ENCODE peak calls at places on chromosomes 5 and 9, in ten cellular contexts. W is A549, Y is ovary, G is transverse colon, E is GM12878, L is stomach, M is K562, F is H1, I is upper lobe of left lung, K is sigmoid colon. C is an unnamed sample.

GRCh38 chr5:121967187-121967586 is 5.4 kb downstream of the SRFBP1 start:
- DNase-seq in W (no peak), Y (no peak), G (no peak), E (no peak), L (no peak), M (no peak), F (no peak), I (no peak), K (no peak), C (no peak)

GRCh38 chr5:56845904-56846479 is 30.6 kb downstream of the MAP3K1 start:
- DNase-seq in W (no peak), Y (no peak), G (no peak), E (no peak), L (no peak), M (no peak), F (no peak), I (no peak), K (no peak), C (no peak)

GRCh38 chr9:111970827-111971226 is 74.2 kb downstream of the UGCG start:
- DNase-seq in W (no peak), Y (no peak), G (no peak), E (no peak), L (no peak), M (no peak), F (no peak), I (no peak), K (no peak), C (no peak)

GRCh38 chr9:36871606-36872005 is 162.5 kb downstream of the PAX5 start:
- DNase-seq in W (no peak), Y (no peak), G (no peak), E (no peak), L (no peak), M (no peak), F (no peak), I (no peak), K (peak), C (no peak)

GRCh38 chr9:2729003-2729402 is 11.7 kb downstream of the KCNV2 start:
- DNase-seq in W (no peak), Y (no peak), G (no peak), E (no peak), L (no peak), M (no peak), F (no peak), I (no peak), K (no peak), C (no peak)

GRCh38 chr9:125705893-125706292 is 1.1 kb downstream of the MAPKAP1 start:
- DNase-seq in W (no peak), Y (no peak), G (no peak), E (no peak), L (no peak), M (no peak), F (no peak), I (no peak), K (no peak), C (no peak)

GRCh38 chr9:100472725-100473261 is at the start of gene TMEFF1:
- DNase-seq in W (peak), Y (peak), G (peak), E (no peak), L (peak), M (peak), F (peak), I (no peak), K (no peak), C (no peak)

GRCh38 chr9:35342221-35342620 is 147.7 kb upstream of the RUSC2 start:
- DNase-seq in W (no peak), Y (no peak), G (no peak), E (no peak), L (no peak), M (no peak), F (no peak), I (no peak), K (no peak), C (no peak)

GRCh38 chr5:9861664-9862256 is 231.6 kb upstream of the TAS2R1 start:
- DNase-seq in W (no peak), Y (no peak), G (no peak), E (no peak), L (no peak), M (no peak), F (no peak), I (no peak), K (no peak), C (no peak)

GRCh38 chr5:176776916-176777315 is 33.4 kb upstream of the UNC5A start:
- DNase-seq in W (no peak), Y (no peak), G (no peak), E (no peak), L (no peak), M (no peak), F (no peak), I (peak), K (peak), C (no peak)

GRCh38 chr5:53025506-53025905 is 36.4 kb downstream of the ITGA2 start:
- DNase-seq in W (no peak), Y (no peak), G (no peak), E (no peak), L (no peak), M (no peak), F (no peak), I (no peak), K (no peak), C (no peak)

GRCh38 chr5:172104801-172105701 is 83.0 kb downstream of the STK10 start:
- DNase-seq in W (no peak), Y (no peak), G (no peak), E (no peak), L (no peak), M (no peak), F (no peak), I (no peak), K (no peak), C (no peak)

GRCh38 chr5:128253224-128253623 is 169.7 kb downstream of the SLC12A2 start:
- DNase-seq in W (no peak), Y (no peak), G (no peak), E (no peak), L (no peak), M (no peak), F (no peak), I (no peak), K (no peak), C (no peak)

GRCh38 chr5:144122641-144123040 is 47.8 kb downstream of the YIPF5 start:
- DNase-seq in W (no peak), Y (no peak), G (no peak), E (no peak), L (no peak), M (no peak), F (no peak), I (no peak), K (no peak), C (no peak)

GRCh38 chr9:136645903-136646754 is 16.6 kb upstream of the EGFL7 start:
- DNase-seq in W (no peak), Y (peak), G (no peak), E (no peak), L (peak), M (peak), F (no peak), I (peak), K (no peak), C (no peak)

GRCh38 chr5:125006011-125006685 is 259.7 kb upstream of the ZNF608 start:
- DNase-seq in W (no peak), Y (no peak), G (no peak), E (peak), L (no peak), M (no peak), F (no peak), I (no peak), K (no peak), C (no peak)

GRCh38 chr9:79809931-79810330 is 238.2 kb downstream of the TLE4 start:
- DNase-seq in W (peak), Y (no peak), G (no peak), E (no peak), L (no peak), M (no peak), F (no peak), I (no peak), K (no peak), C (no peak)

GRCh38 chr9:20078246-20078645 is 289.4 kb upstream of the SLC24A2 start:
- DNase-seq in W (no peak), Y (no peak), G (no peak), E (no peak), L (no peak), M (no peak), F (no peak), I (no peak), K (no peak), C (no peak)

GRCh38 chr5:162096448-162096847 is 28.9 kb downstream of the GABRG2 start:
- DNase-seq in W (no peak), Y (no peak), G (no peak), E (no peak), L (no peak), M (no peak), F (no peak), I (no peak), K (no peak), C (no peak)

GRCh38 chr9:90882991-90883600 is 81.5 kb downstream of the SYK start:
- DNase-seq in W (no peak), Y (no peak), G (no peak), E (no peak), L (no peak), M (no peak), F (no peak), I (no peak), K (no peak), C (no peak)

GRCh38 chr9:123335227-123335985 is 20.6 kb upstream of the CRB2 start:
- DNase-seq in W (no peak), Y (no peak), G (no peak), E (no peak), L (no peak), M (no peak), F (no peak), I (peak), K (no peak), C (no peak)

GRCh38 chr5:140013536-140013935 is 29.6 kb downstream of the NRG2 start:
- DNase-seq in W (no peak), Y (no peak), G (no peak), E (no peak), L (no peak), M (no peak), F (no peak), I (no peak), K (no peak), C (no peak)

GRCh38 chr9:8883313-8883712 is 1083.7 kb upstream of the DMAC1 start:
- DNase-seq in W (no peak), Y (no peak), G (no peak), E (no peak), L (no peak), M (no peak), F (no peak), I (no peak), K (no peak), C (no peak)

GRCh38 chr5:50606179-50606578 is 60.3 kb upstream of the PARP8 start:
- DNase-seq in W (no peak), Y (no peak), G (no peak), E (peak), L (no peak), M (no peak), F (no peak), I (no peak), K (no peak), C (no peak)

GRCh38 chr9:123002754-123003153 is 30.7 kb upstream of the GPR21 start:
- DNase-seq in W (no peak), Y (no peak), G (no peak), E (no peak), L (no peak), M (no peak), F (no peak), I (no peak), K (no peak), C (no peak)

GRCh38 chr5:54844905-54845566 is 140.4 kb downstream of the ESM1 start:
- DNase-seq in W (no peak), Y (no peak), G (no peak), E (peak), L (no peak), M (no peak), F (no peak), I (no peak), K (no peak), C (no peak)

GRCh38 chr9:107685399-107685798 is 195.8 kb upstream of the KLF4 start:
- DNase-seq in W (no peak), Y (no peak), G (no peak), E (no peak), L (no peak), M (no peak), F (no peak), I (no peak), K (no peak), C (no peak)

GRCh38 chr5:135985946-135986345 is 31.2 kb upstream of the LECT2 start:
- DNase-seq in W (no peak), Y (no peak), G (no peak), E (no peak), L (no peak), M (peak), F (no peak), I (no peak), K (no peak), C (no peak)
- TF ChIP-seq EP300 in W (no peak), Y (no peak), G (no peak), E (no peak), L (no peak), M (peak), F (no peak), I (no peak), K (no peak), C (no peak)

GRCh38 chr5:142097681-142098080 is 10.9 kb upstream of the NDFIP1 start:
- DNase-seq in W (no peak), Y (no peak), G (no peak), E (no peak), L (no peak), M (no peak), F (no peak), I (peak), K (no peak), C (no peak)

GRCh38 chr5:142095035-142095434 is 13.5 kb upstream of the NDFIP1 start:
- DNase-seq in W (no peak), Y (no peak), G (no peak), E (no peak), L (no peak), M (no peak), F (no peak), I (no peak), K (no peak), C (no peak)

GRCh38 chr5:142096382-142096781 is 12.2 kb upstream of the NDFIP1 start:
- DNase-seq in W (no peak), Y (no peak), G (no peak), E (no peak), L (no peak), M (no peak), F (no peak), I (no peak), K (no peak), C (no peak)

GRCh38 chr5:142098275-142098674 is 10.3 kb upstream of the NDFIP1 start:
- DNase-seq in W (no peak), Y (no peak), G (no peak), E (no peak), L (no peak), M (no peak), F (no peak), I (no peak), K (no peak), C (no peak)

GRCh38 chr5:142095651-142096330 is 12.8 kb upstream of the NDFIP1 start:
- DNase-seq in W (no peak), Y (no peak), G (peak), E (peak), L (no peak), M (no peak), F (no peak), I (peak), K (no peak), C (no peak)
- H3K27ac ChIP-seq in W (no peak), Y (no peak), G (no peak), E (no peak), L (no peak), M (peak), F (no peak), I (no peak), K (no peak), C (no peak)

DNA sequence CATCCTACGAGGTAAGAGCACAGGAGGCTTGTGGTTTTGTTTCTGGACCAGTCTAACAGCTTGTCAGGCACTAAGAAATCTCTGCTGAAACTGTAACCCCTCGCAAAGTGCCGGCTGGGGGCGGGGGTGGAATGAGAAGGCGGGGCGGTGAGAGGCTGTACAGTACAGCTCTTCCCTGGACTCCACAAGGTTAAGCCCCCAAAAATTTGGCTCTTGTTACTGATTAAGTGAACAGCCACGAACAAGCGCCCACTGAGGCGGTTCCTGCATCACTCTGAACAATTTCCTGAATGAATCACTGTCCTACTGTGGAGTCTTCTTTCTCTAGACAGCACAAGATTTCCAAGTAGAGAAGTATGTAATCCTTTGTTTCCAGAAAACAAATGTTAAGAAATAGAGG is 6.8 kb downstream of the FBP2 start:
- DNase-seq in W (no peak), Y (no peak), G (no peak), E (no peak), L (no peak), M (no peak), F (no peak), I (no peak), K (no peak), C (no peak)
- TF ChIP-seq EP300 in W (no peak), Y (no peak), G (no peak), E (no peak), L (no peak), M (no peak), F (no peak), I (no peak), K (no peak), C (no peak)

DNA sequence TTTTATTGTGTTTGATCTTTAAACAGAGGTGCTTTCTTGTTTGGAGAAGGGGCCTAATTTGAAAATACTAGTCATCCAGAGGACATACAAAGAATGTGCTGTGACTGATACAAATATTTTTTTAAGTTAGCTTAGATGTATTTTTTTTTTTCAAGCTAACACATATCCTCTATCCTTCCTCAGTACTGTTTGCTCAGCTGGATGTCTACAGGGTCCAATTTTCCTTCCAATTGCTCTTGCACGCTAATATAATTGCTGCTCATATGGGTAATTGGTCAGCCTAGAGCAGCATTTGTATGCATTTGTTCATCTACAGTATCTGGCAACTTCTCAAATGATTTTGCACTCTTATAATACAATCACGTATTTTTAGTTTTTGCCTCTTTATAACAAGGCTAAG is 84.7 kb downstream of the ZDHHC21 start:
- DNase-seq in W (no peak), Y (no peak), G (no peak), E (no peak), L (no peak), M (no peak), F (no peak), I (no peak), K (no peak), C (no peak)
- H3K27ac ChIP-seq in W (no peak), Y (no peak), G (no peak), E (no peak), L (no peak), M (no peak), F (no peak), I (no peak), K (no peak), C (no peak)

DNA sequence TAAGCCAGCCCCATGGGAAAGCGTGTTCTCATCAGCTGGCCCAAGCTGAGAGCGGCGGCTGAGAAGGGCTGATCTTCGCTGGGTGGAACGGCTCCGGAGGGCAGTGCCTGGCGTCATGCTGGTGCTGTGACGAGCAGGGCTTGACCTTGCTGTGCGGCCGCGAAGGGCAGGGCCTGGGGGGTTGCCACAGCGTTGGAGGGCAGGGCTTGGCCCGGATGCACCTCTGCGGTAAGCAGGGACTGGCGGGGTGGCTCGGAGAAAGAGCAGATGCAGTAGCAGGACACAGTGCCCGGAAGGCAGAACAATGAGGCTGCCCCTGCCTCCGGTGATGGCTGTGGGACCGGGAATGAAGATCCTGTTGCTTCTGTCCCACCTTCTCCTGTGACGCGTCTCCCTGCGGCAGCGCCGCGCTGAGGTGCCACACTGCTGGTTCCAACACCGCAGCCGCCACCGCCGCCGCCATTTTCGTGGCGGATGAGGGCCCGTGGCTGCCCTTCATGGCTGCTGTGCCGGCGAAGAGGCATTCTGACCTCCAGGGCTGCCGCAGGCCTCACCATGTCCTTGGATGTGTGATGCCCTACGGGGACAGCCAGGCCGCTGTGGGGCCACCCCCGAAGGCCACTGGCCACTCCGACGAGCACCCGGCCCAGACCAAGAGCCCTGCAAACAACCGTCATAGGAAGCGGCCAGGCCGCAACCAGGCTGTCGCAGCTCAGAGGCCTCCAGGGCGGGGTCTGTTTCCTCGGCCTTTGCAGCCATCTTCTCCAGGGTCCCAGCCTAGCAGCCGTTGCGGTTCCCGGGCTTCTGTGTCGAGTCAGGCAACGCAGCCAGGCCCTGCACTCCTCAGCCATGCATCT is 890.5 kb upstream of the CTNND2 start:
- DNase-seq in W (no peak), Y (no peak), G (no peak), E (no peak), L (no peak), M (no peak), F (no peak), I (no peak), K (no peak), C (no peak)
- TF ChIP-seq EP300 in W (no peak), Y (no peak), G (no peak), E (no peak), L (no peak), M (no peak), F (no peak), I (no peak), K (no peak), C (no peak)

GRCh38 chr5:160271396-160271795 is 41.0 kb downstream of the CCNJL start:
- DNase-seq in W (no peak), Y (no peak), G (peak), E (no peak), L (no peak), M (no peak), F (no peak), I (peak), K (no peak), C (no peak)

GRCh38 chr5:160269017-160269416 is 39.7 kb downstream of the FABP6 start:
- DNase-seq in W (no peak), Y (peak), G (peak), E (no peak), L (peak), M (no peak), F (no peak), I (peak), K (peak), C (peak)

GRCh38 chr5:160272041-160272663 is 40.2 kb downstream of the CCNJL start:
- DNase-seq in W (no peak), Y (no peak), G (no peak), E (no peak), L (no peak), M (no peak), F (no peak), I (no peak), K (no peak), C (no peak)

GRCh38 chr5:160272889-160273288 is 39.5 kb downstream of the CCNJL start:
- DNase-seq in W (no peak), Y (no peak), G (no peak), E (no peak), L (no peak), M (no peak), F (no peak), I (no peak), K (no peak), C (no peak)

DNA sequence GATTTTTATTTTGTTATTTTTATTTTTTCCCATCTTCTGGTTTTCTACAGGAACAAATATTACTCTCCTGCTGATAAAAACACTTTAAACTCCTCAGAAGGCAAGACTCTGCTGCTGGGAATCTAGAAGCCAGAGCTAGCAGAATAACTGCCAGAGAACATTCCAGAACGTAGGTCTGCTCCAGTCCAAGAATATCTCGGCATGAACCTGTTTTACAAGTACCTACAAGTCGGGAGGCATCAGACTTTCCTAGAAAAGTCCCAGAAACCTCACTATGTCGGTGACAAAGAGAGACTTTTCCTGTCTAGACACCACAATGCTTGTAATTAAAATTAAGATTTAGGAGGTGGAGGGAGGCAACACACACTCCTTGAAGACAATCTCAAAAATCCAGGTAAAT is 41.4 kb downstream of the FABP6 start:
- DNase-seq in W (no peak), Y (no peak), G (no peak), E (no peak), L (no peak), M (no peak), F (no peak), I (peak), K (no peak), C (no peak)
- H3K27ac ChIP-seq in W (no peak), Y (no peak), G (peak), E (no peak), L (no peak), M (no peak), F (no peak), I (peak), K (no peak), C (no peak)

GRCh38 chr5:38149815-38150195 is 108.6 kb upstream of the EGFLAM start:
- DNase-seq in W (no peak), Y (no peak), G (no peak), E (no peak), L (no peak), M (no peak), F (no peak), I (no peak), K (no peak), C (no peak)
- TF ChIP-seq EP300 in W (no peak), Y (no peak), G (no peak), E (no peak), L (no peak), M (no peak), F (no peak), I (no peak), K (no peak), C (no peak)

C was measured in tibial nerve.